ENCODE peak calls at places on chromosome X, in six cellular contexts. C is ELR, X is MV-4-11, S is progenitor cell of endocrine pancreas, Y is NCI-H1048, J is head of caudate nucleus. P is an unnamed sample.

GRCh38 chrX:105017641-105018040 is 202.9 kb downstream of the TEX13A start:
- DNase-seq in Y (no peak), C (no peak), S (no peak), J (no peak), X (no peak), P (no peak)

GRCh38 chrX:100819534-100819836 is 706 bp upstream of the CSTF2 start:
- DNase-seq in C (no peak), X (no peak), J (peak; percentile 30), S (no peak), Y (no peak), P (no peak)

GRCh38 chrX:48761674-48762471 is at the start of gene GLOD5:
- DNase-seq in J (no peak), X (no peak), C (peak; percentile 26), Y (no peak), S (peak; percentile 23), P (no peak)

GRCh38 chrX:107632291-107632690 is 4.0 kb downstream of the PRPS1 start:
- DNase-seq in J (no peak), S (no peak), Y (no peak), C (peak; percentile 13), X (no peak), P (no peak)

GRCh38 chrX:40962793-40963407 is 122.3 kb upstream of the USP9X start:
- DNase-seq in Y (no peak), S (no peak), C (no peak), X (no peak), J (no peak), P (no peak)

GRCh38 chrX:26922278-26922677 is 540.9 kb downstream of the PPP4R3C start:
- DNase-seq in C (no peak), J (no peak), S (no peak), X (no peak), Y (no peak), P (no peak)

GRCh38 chrX:153302796-153303195 is 18.8 kb downstream of the PNMA6F start:
- DNase-seq in Y (no peak), X (no peak), S (no peak), J (no peak), C (no peak), P (no peak)

GRCh38 chrX:44431206-44431605 is 87.7 kb upstream of the EFHC2 start:
- DNase-seq in C (peak; percentile 59), J (no peak), Y (no peak), S (no peak), X (peak; percentile 71), P (peak; percentile 47)

GRCh38 chrX:40243699-40244098 is 145.9 kb upstream of the BCOR start:
- DNase-seq in S (no peak), C (no peak), Y (no peak), X (no peak), J (no peak), P (no peak)

GRCh38 chrX:106672527-106672926 is 54.0 kb upstream of the RNF128 start:
- DNase-seq in X (no peak), C (no peak), J (no peak), S (no peak), Y (no peak), P (no peak)

GRCh38 chrX:69618803-69619202 is 2.9 kb downstream of the EDA start:
- DNase-seq in S (no peak), X (no peak), J (peak; percentile 42), Y (no peak), C (peak; percentile 8), P (peak; percentile 54)

GRCh38 chrX:131763674-131764073 is 219.8 kb downstream of the OR13H1 start:
- DNase-seq in X (no peak), J (peak; percentile 77), C (peak; percentile 46), S (no peak), Y (no peak), P (no peak)

GRCh38 chrX:10794203-10794630 is 173.8 kb upstream of the MID1 start:
- DNase-seq in C (no peak), S (no peak), Y (no peak), X (no peak), J (no peak), P (no peak)

GRCh38 chrX:132023896-132024386 is 839 bp downstream of the STK26 start:
- DNase-seq in X (peak; percentile 44), C (peak; percentile 43), J (no peak), Y (no peak), S (no peak), P (peak; percentile 77)

GRCh38 chrX:153853180-153853901 is 23.0 kb upstream of the PDZD4 start:
- DNase-seq in S (no peak), J (no peak), Y (no peak), C (no peak), X (no peak), P (no peak)

GRCh38 chrX:4110964-4111363 is 397.5 kb upstream of the PRKX start:
- DNase-seq in X (no peak), Y (no peak), S (no peak), C (no peak), J (no peak), P (no peak)

GRCh38 chrX:136318166-136318565 is 17.4 kb downstream of the ADGRG4 start:
- DNase-seq in S (no peak), X (no peak), Y (no peak), C (no peak), J (no peak), P (no peak)

GRCh38 chrX:7139202-7140081 is 8.1 kb upstream of the STS start:
- DNase-seq in J (no peak), C (peak; percentile 83), S (no peak), X (no peak), Y (no peak), P (no peak)

GRCh38 chrX:24720036-24720435 is 26.3 kb downstream of the POLA1 start:
- DNase-seq in S (no peak), J (no peak), C (no peak), X (no peak), Y (no peak), P (no peak)

GRCh38 chrX:70434352-70434866 is 10.2 kb upstream of the DLG3 start:
- DNase-seq in J (peak; percentile 83), Y (peak; percentile 51), S (peak; percentile 65), X (peak; percentile 31), C (peak; percentile 87), P (peak; percentile 81)

GRCh38 chrX:15946783-15947550 is 92.4 kb upstream of the AP1S2 start:
- DNase-seq in S (no peak), X (peak; percentile 58), Y (no peak), J (no peak), C (peak; percentile 93), P (peak; percentile 39)

GRCh38 chrX:103730746-103731508 is 20.2 kb downstream of the TMEM31 start:
- DNase-seq in C (peak; percentile 40), X (no peak), Y (no peak), S (no peak), J (no peak), P (no peak)

GRCh38 chrX:39601193-39602085 is 496.3 kb downstream of the BCOR start:
- DNase-seq in C (no peak), Y (no peak), X (no peak), J (no peak), S (no peak), P (no peak)

GRCh38 chrX:23483396-23483795 is 148.7 kb downstream of the PTCHD1 start:
- DNase-seq in Y (no peak), S (no peak), X (no peak), J (no peak), C (no peak), P (no peak)

GRCh38 chrX:96713303-96713702 is 28.7 kb downstream of the DIAPH2 start:
- DNase-seq in S (no peak), Y (no peak), X (no peak), J (no peak), C (no peak), P (no peak)

GRCh38 chrX:50615570-50616158 is 145.0 kb upstream of the DGKK start:
- DNase-seq in C (no peak), J (no peak), S (no peak), Y (no peak), X (no peak), P (no peak)

P was measured in OCI-M1.